ENCODE peak calls at places on chromosomes 7 and 10, in seven cellular contexts. One of them, this sample, is unnamed.
A peak's percentile ranks its signal among the peaks of the same experiment; 100 is the strongest.

GRCh38 chr10:123606955-123607354 is 59.2 kb upstream of the GPR26 start:
- DNase-seq in AG10803: no peak
- DNase-seq in sigmoid colon: no peak
- DNase-seq in kidney: no peak
- DNase-seq in CD8-positive, alpha-beta T cell: no peak
- DNase-seq in PC-3: no peak
- DNase-seq in MM.1S: no peak
- DNase-seq in this sample: no peak

GRCh38 chr10:68668972-68669371 is 52.1 kb upstream of the CCAR1 start:
- DNase-seq in AG10803: no peak
- DNase-seq in sigmoid colon: no peak
- DNase-seq in kidney: no peak
- DNase-seq in CD8-positive, alpha-beta T cell: no peak
- DNase-seq in PC-3: no peak
- DNase-seq in MM.1S: no peak
- DNase-seq in this sample: no peak

GRCh38 chr7:151993977-151994676 is 31.3 kb upstream of the GALNT11 start:
- DNase-seq in AG10803: no peak
- DNase-seq in sigmoid colon: no peak
- DNase-seq in kidney: no peak
- DNase-seq in CD8-positive, alpha-beta T cell: no peak
- DNase-seq in PC-3: peak; percentile 7
- DNase-seq in MM.1S: no peak
- DNase-seq in this sample: no peak

GRCh38 chr7:115838829-115839228 is 191.7 kb downstream of the TFEC start:
- DNase-seq in AG10803: peak; percentile 26
- DNase-seq in sigmoid colon: no peak
- DNase-seq in kidney: no peak
- DNase-seq in CD8-positive, alpha-beta T cell: no peak
- DNase-seq in PC-3: no peak
- DNase-seq in MM.1S: no peak
- DNase-seq in this sample: no peak

GRCh38 chr10:130515670-130516069 is 379.5 kb downstream of the GLRX3 start:
- DNase-seq in AG10803: no peak
- DNase-seq in sigmoid colon: no peak
- DNase-seq in kidney: no peak
- DNase-seq in CD8-positive, alpha-beta T cell: no peak
- DNase-seq in PC-3: no peak
- DNase-seq in MM.1S: no peak
- DNase-seq in this sample: no peak

GRCh38 chr7:36084485-36085091 is 68.5 kb upstream of the EEPD1 start:
- DNase-seq in AG10803: peak; percentile 58
- DNase-seq in sigmoid colon: peak; percentile 72
- DNase-seq in kidney: peak; percentile 91
- DNase-seq in CD8-positive, alpha-beta T cell: no peak
- DNase-seq in PC-3: peak; percentile 55
- DNase-seq in MM.1S: no peak
- DNase-seq in this sample: peak; percentile 38

GRCh38 chr10:25616903-25617592 is 317.0 kb upstream of the MYO3A start:
- DNase-seq in AG10803: no peak
- DNase-seq in sigmoid colon: no peak
- DNase-seq in kidney: no peak
- DNase-seq in CD8-positive, alpha-beta T cell: no peak
- DNase-seq in PC-3: no peak
- DNase-seq in MM.1S: no peak
- DNase-seq in this sample: no peak

GRCh38 chr10:132094581-132095234 is 29.0 kb downstream of the JAKMIP3 start:
- DNase-seq in AG10803: no peak
- DNase-seq in sigmoid colon: no peak
- DNase-seq in kidney: peak; percentile 22
- DNase-seq in CD8-positive, alpha-beta T cell: no peak
- DNase-seq in PC-3: peak; percentile 65
- DNase-seq in MM.1S: no peak
- DNase-seq in this sample: no peak

GRCh38 chr7:151137076-151137611 is 30.4 kb downstream of the GBX1 start:
- DNase-seq in AG10803: no peak
- DNase-seq in sigmoid colon: peak; percentile 34
- DNase-seq in kidney: peak; percentile 46
- DNase-seq in CD8-positive, alpha-beta T cell: no peak
- DNase-seq in PC-3: no peak
- DNase-seq in MM.1S: no peak
- DNase-seq in this sample: no peak

GRCh38 chr10:7028809-7029166 is 382.0 kb downstream of the SFMBT2 start:
- DNase-seq in AG10803: no peak
- DNase-seq in sigmoid colon: no peak
- DNase-seq in kidney: no peak
- DNase-seq in CD8-positive, alpha-beta T cell: no peak
- DNase-seq in PC-3: no peak
- DNase-seq in MM.1S: no peak
- DNase-seq in this sample: no peak

GRCh38 chr10:18719811-18720210 is 60.6 kb downstream of the ARL5B start:
- DNase-seq in AG10803: peak; percentile 36
- DNase-seq in sigmoid colon: no peak
- DNase-seq in kidney: no peak
- DNase-seq in CD8-positive, alpha-beta T cell: no peak
- DNase-seq in PC-3: peak; percentile 77
- DNase-seq in MM.1S: no peak
- DNase-seq in this sample: no peak

GRCh38 chr7:135194494-135195095 is 16.7 kb downstream of the WDR91 start:
- DNase-seq in AG10803: no peak
- DNase-seq in sigmoid colon: no peak
- DNase-seq in kidney: no peak
- DNase-seq in CD8-positive, alpha-beta T cell: no peak
- DNase-seq in PC-3: no peak
- DNase-seq in MM.1S: no peak
- DNase-seq in this sample: no peak

GRCh38 chr10:129335942-129336341 is 131.1 kb upstream of the MGMT start:
- DNase-seq in AG10803: no peak
- DNase-seq in sigmoid colon: no peak
- DNase-seq in kidney: no peak
- DNase-seq in CD8-positive, alpha-beta T cell: no peak
- DNase-seq in PC-3: no peak
- DNase-seq in MM.1S: no peak
- DNase-seq in this sample: no peak

GRCh38 chr10:7525314-7526016 is 114.6 kb upstream of the SFMBT2 start:
- DNase-seq in AG10803: peak; percentile 70
- DNase-seq in sigmoid colon: peak; percentile 80
- DNase-seq in kidney: no peak
- DNase-seq in CD8-positive, alpha-beta T cell: peak; percentile 27
- DNase-seq in PC-3: peak; percentile 69
- DNase-seq in MM.1S: peak; percentile 82
- DNase-seq in this sample: peak; percentile 63

GRCh38 chr7:21338728-21339164 is 89.1 kb upstream of the SP4 start:
- DNase-seq in AG10803: no peak
- DNase-seq in sigmoid colon: no peak
- DNase-seq in kidney: no peak
- DNase-seq in CD8-positive, alpha-beta T cell: no peak
- DNase-seq in PC-3: peak; percentile 5
- DNase-seq in MM.1S: no peak
- DNase-seq in this sample: no peak

GRCh38 chr10:126908729-126909526 is 3.7 kb downstream of the DOCK1 start:
- DNase-seq in AG10803: no peak
- DNase-seq in sigmoid colon: no peak
- DNase-seq in kidney: no peak
- DNase-seq in CD8-positive, alpha-beta T cell: no peak
- DNase-seq in PC-3: no peak
- DNase-seq in MM.1S: no peak
- DNase-seq in this sample: no peak

GRCh38 chr10:51397244-51397643 is 302.2 kb downstream of the CSTF2T start:
- DNase-seq in AG10803: no peak
- DNase-seq in sigmoid colon: no peak
- DNase-seq in kidney: no peak
- DNase-seq in CD8-positive, alpha-beta T cell: no peak
- DNase-seq in PC-3: no peak
- DNase-seq in MM.1S: no peak
- DNase-seq in this sample: no peak

GRCh38 chr7:1671876-1672451 is 1.9 kb downstream of the ELFN1 start:
- DNase-seq in AG10803: no peak
- DNase-seq in sigmoid colon: peak; percentile 48
- DNase-seq in kidney: peak; percentile 49
- DNase-seq in CD8-positive, alpha-beta T cell: no peak
- DNase-seq in PC-3: no peak
- DNase-seq in MM.1S: no peak
- DNase-seq in this sample: no peak

GRCh38 chr10:71442000-71442399 is 45.3 kb downstream of the CDH23 start:
- DNase-seq in AG10803: no peak
- DNase-seq in sigmoid colon: no peak
- DNase-seq in kidney: no peak
- DNase-seq in CD8-positive, alpha-beta T cell: no peak
- DNase-seq in PC-3: no peak
- DNase-seq in MM.1S: no peak
- DNase-seq in this sample: no peak
- H3K4me3 ChIP-seq in AG10803: no peak overlapping the region
- H3K4me3 ChIP-seq in sigmoid colon: no peak overlapping the region
- H3K4me3 ChIP-seq in kidney: no peak overlapping the region
- H3K4me3 ChIP-seq in CD8-positive, alpha-beta T cell: no peak overlapping the region
- H3K4me3 ChIP-seq in PC-3: no peak overlapping the region
- H3K4me3 ChIP-seq in MM.1S: no peak overlapping the region
- H3K4me3 ChIP-seq in this sample: no peak overlapping the region

DNA sequence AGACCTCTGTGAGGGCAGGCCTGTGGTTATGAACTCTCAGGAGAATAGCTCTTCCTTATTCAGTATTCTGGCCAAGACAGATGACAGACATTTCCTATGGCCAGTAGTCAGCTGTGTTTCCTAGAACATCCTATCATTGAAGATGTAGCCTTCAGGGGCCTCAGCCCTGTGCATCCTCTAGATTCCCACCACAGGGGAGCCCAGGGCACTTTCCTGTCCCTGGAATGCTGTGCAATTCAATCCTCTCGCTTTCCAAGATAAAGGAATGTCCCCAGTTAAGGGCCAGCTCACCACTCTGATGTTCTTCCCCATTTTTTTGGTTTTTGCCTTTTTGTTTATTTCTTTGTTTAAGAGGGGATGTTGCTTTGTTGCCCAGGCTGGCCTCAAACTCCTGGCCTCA is 578.8 kb upstream of the C7orf33 start:
- DNase-seq in AG10803: no peak
- DNase-seq in sigmoid colon: no peak
- DNase-seq in kidney: no peak
- DNase-seq in CD8-positive, alpha-beta T cell: no peak
- DNase-seq in PC-3: no peak
- DNase-seq in MM.1S: no peak
- DNase-seq in this sample: no peak
- TF ChIP-seq CTCF in AG10803: no peak
- TF ChIP-seq CTCF in sigmoid colon: no peak
- TF ChIP-seq CTCF in kidney: no peak
- TF ChIP-seq CTCF in CD8-positive, alpha-beta T cell: no peak
- TF ChIP-seq CTCF in PC-3: no peak
- TF ChIP-seq CTCF in MM.1S: no peak
- TF ChIP-seq CTCF in this sample: no peak

GRCh38 chr10:17428096-17428615 is 26.2 kb downstream of the ST8SIA6 start:
- DNase-seq in AG10803: no peak
- DNase-seq in sigmoid colon: no peak
- DNase-seq in kidney: no peak
- DNase-seq in CD8-positive, alpha-beta T cell: no peak
- DNase-seq in PC-3: no peak
- DNase-seq in MM.1S: no peak
- DNase-seq in this sample: no peak
- H3K4me3 ChIP-seq in AG10803: no peak overlapping the region
- H3K4me3 ChIP-seq in sigmoid colon: no peak overlapping the region
- H3K4me3 ChIP-seq in kidney: no peak overlapping the region
- H3K4me3 ChIP-seq in CD8-positive, alpha-beta T cell: peak overlapping the region; percentile 18
- H3K4me3 ChIP-seq in PC-3: no peak overlapping the region
- H3K4me3 ChIP-seq in MM.1S: no peak overlapping the region
- H3K4me3 ChIP-seq in this sample: no peak overlapping the region

DNA sequence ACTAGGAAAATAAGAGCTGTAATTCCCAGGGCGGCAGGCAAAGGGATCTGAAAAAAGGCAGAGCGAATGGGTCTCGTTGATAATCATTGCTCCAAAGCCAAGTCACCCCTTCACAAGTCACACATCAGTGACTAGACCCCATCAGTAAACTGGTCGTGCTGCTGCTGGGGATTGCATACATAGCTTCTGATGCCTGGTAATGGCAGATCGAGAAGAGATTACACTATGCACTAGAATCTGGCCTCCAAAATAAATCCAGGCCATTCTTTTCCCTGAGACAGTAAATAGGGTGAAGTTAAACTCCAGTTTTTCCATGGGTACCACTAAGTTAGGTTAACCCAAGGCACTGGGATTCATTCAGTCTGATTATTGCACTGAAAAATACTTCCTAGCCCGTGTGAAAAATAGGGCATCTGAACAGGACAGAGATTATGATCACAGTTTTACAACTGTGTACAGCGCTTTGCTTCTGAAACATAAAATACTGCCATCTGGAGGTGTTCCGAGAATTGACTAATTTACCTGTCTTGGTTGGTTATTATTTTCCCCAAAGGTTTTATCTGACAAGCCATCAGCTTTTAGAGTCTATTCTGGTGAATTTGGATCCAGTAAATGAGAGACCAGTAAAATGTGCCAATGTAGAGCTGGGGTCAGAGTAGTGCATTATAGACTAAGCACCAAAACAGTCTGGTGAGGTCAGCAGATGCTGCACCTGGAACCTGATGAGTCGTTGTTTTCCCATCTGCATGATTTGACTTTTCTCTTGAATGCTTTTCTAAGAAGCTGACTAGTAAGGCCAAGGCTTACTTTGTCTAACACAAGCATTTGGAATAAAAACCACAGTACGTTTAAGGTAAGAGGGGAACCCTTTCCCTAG is 82.9 kb upstream of the AFAP1L2 start:
- DNase-seq in AG10803: no peak
- DNase-seq in sigmoid colon: no peak
- DNase-seq in kidney: no peak
- DNase-seq in CD8-positive, alpha-beta T cell: no peak
- DNase-seq in PC-3: peak; percentile 41
- DNase-seq in MM.1S: peak; percentile 32
- DNase-seq in this sample: no peak
- TF ChIP-seq CTCF in AG10803: no peak
- TF ChIP-seq CTCF in sigmoid colon: no peak
- TF ChIP-seq CTCF in kidney: no peak
- TF ChIP-seq CTCF in CD8-positive, alpha-beta T cell: no peak
- TF ChIP-seq CTCF in PC-3: peak; percentile 48
- TF ChIP-seq CTCF in MM.1S: peak; percentile 22
- TF ChIP-seq CTCF in this sample: no peak

DNA sequence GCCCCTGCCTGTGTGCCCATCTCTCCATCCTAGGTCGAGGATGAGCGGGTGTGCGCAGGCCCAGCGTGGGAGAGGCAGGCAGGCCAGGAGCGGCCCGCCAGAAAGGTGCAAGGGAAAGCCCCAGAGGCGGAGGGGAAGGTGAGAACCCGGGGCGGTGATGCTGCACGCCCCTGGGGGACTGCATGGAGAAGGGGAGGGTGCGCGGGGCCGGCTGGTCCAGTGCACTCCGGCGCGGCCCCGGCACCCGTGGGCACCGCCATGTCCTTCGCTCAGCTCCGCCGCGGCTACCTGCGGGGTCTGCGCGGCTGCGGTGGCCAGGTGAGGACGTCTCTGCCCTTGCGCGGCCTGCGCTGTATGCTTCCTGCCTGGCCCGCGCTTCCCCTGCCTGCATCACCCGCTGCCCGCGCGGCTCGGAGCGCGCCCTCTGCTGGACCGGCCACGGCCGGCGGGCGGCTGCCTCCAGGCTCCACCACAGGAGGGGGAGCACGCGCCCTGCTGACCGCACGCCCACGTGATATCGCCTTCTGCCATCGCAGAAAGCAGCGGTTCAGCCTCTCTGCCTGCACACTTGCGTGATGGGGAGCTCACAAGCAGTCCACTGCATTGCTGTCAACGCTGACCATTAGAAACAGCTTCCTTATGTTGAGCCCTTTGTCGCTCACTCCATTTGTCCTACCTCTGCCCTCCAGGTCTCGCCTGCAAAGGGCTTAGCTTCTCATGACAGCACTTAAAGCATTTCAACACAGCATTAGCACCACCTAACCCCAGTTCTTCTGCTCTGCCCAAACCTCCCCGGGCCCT is 73.9 kb downstream of the CXCL12 start:
- DNase-seq in AG10803: peak; percentile 68
- DNase-seq in sigmoid colon: peak; percentile 94
- DNase-seq in kidney: peak; percentile 94
- DNase-seq in CD8-positive, alpha-beta T cell: peak; percentile 33
- DNase-seq in PC-3: peak; percentile 21
- DNase-seq in MM.1S: peak; percentile 61
- DNase-seq in this sample: no peak
- H3K4me3 ChIP-seq in AG10803: peak overlapping the region; percentile 16
- H3K4me3 ChIP-seq in sigmoid colon: no peak overlapping the region
- H3K4me3 ChIP-seq in kidney: peak overlapping the region; percentile 43
- H3K4me3 ChIP-seq in CD8-positive, alpha-beta T cell: peak overlapping the region; percentile 28
- H3K4me3 ChIP-seq in PC-3: no peak overlapping the region
- H3K4me3 ChIP-seq in MM.1S: peak overlapping the region; percentile 36
- H3K4me3 ChIP-seq in this sample: peak overlapping the region; percentile 19